ENCODE peak calls at places on chromosomes 4 and X, in seven cellular contexts. One of them, this sample, is unnamed.

GRCh38 chrX:103666202-103667107 is 20.0 kb downstream of the MORF4L2 start:
- DNase-seq in activated CD4-positive, alpha-beta T cell treated with anti-CD3 and anti-CD28 coated beads for 4 hours: no peak
- DNase-seq in lung microvascular endothelial cell: no peak
- DNase-seq in astrocyte of the cerebellum: no peak
- DNase-seq in SJCRH30: no peak
- DNase-seq in NCI-H1105 treated with DMSO at 0.1 percent for 48 hours: no peak
- DNase-seq in NCI-H1694: no peak
- DNase-seq in this sample: no peak

GRCh38 chr4:67765401-67765800 is 11.2 kb upstream of the GNRHR start:
- DNase-seq in lung microvascular endothelial cell: no peak
- DNase-seq in astrocyte of the cerebellum: no peak
- DNase-seq in activated CD4-positive, alpha-beta T cell treated with anti-CD3 and anti-CD28 coated beads for 4 hours: no peak
- DNase-seq in SJCRH30: no peak
- DNase-seq in NCI-H1105 treated with DMSO at 0.1 percent for 48 hours: no peak
- DNase-seq in NCI-H1694: no peak
- DNase-seq in this sample: no peak

GRCh38 chr4:186248643-186249042 is 17.3 kb upstream of the F11 start:
- DNase-seq in lung microvascular endothelial cell: no peak
- DNase-seq in astrocyte of the cerebellum: no peak
- DNase-seq in NCI-H1694: no peak
- DNase-seq in NCI-H1105 treated with DMSO at 0.1 percent for 48 hours: no peak
- DNase-seq in activated CD4-positive, alpha-beta T cell treated with anti-CD3 and anti-CD28 coated beads for 4 hours: no peak
- DNase-seq in SJCRH30: no peak
- DNase-seq in this sample: no peak

GRCh38 chr4:25379591-25379990 is 2.5 kb downstream of the ANAPC4 start:
- DNase-seq in astrocyte of the cerebellum: no peak
- DNase-seq in SJCRH30: no peak
- DNase-seq in NCI-H1105 treated with DMSO at 0.1 percent for 48 hours: no peak
- DNase-seq in activated CD4-positive, alpha-beta T cell treated with anti-CD3 and anti-CD28 coated beads for 4 hours: no peak
- DNase-seq in lung microvascular endothelial cell: no peak
- DNase-seq in NCI-H1694: no peak
- DNase-seq in this sample: no peak

GRCh38 chrX:121307441-121307840 is 260.0 kb downstream of the GLUD2 start:
- DNase-seq in lung microvascular endothelial cell: no peak
- DNase-seq in astrocyte of the cerebellum: no peak
- DNase-seq in activated CD4-positive, alpha-beta T cell treated with anti-CD3 and anti-CD28 coated beads for 4 hours: no peak
- DNase-seq in SJCRH30: no peak
- DNase-seq in NCI-H1105 treated with DMSO at 0.1 percent for 48 hours: no peak
- DNase-seq in NCI-H1694: no peak
- DNase-seq in this sample: no peak

GRCh38 chr4:76977731-76978350 is 28.3 kb downstream of the SEPTIN11 start:
- DNase-seq in astrocyte of the cerebellum: peak
- DNase-seq in NCI-H1105 treated with DMSO at 0.1 percent for 48 hours: no peak
- DNase-seq in activated CD4-positive, alpha-beta T cell treated with anti-CD3 and anti-CD28 coated beads for 4 hours: no peak
- DNase-seq in SJCRH30: no peak
- DNase-seq in lung microvascular endothelial cell: peak
- DNase-seq in NCI-H1694: no peak
- DNase-seq in this sample: no peak

GRCh38 chrX:38172596-38172995 is 48.1 kb downstream of the SRPX start:
- DNase-seq in astrocyte of the cerebellum: no peak
- DNase-seq in SJCRH30: no peak
- DNase-seq in NCI-H1105 treated with DMSO at 0.1 percent for 48 hours: no peak
- DNase-seq in activated CD4-positive, alpha-beta T cell treated with anti-CD3 and anti-CD28 coated beads for 4 hours: no peak
- DNase-seq in NCI-H1694: no peak
- DNase-seq in lung microvascular endothelial cell: no peak
- DNase-seq in this sample: no peak

GRCh38 chrX:131845771-131846170 is 177.3 kb upstream of the STK26 start:
- DNase-seq in NCI-H1694: no peak
- DNase-seq in NCI-H1105 treated with DMSO at 0.1 percent for 48 hours: no peak
- DNase-seq in activated CD4-positive, alpha-beta T cell treated with anti-CD3 and anti-CD28 coated beads for 4 hours: no peak
- DNase-seq in SJCRH30: no peak
- DNase-seq in astrocyte of the cerebellum: no peak
- DNase-seq in lung microvascular endothelial cell: no peak
- DNase-seq in this sample: no peak

GRCh38 chrX:151801980-151802379 is 67.4 kb downstream of the CNGA2 start:
- DNase-seq in activated CD4-positive, alpha-beta T cell treated with anti-CD3 and anti-CD28 coated beads for 4 hours: no peak
- DNase-seq in NCI-H1105 treated with DMSO at 0.1 percent for 48 hours: no peak
- DNase-seq in SJCRH30: no peak
- DNase-seq in astrocyte of the cerebellum: no peak
- DNase-seq in lung microvascular endothelial cell: peak
- DNase-seq in NCI-H1694: no peak
- DNase-seq in this sample: no peak

This sample was measured in NCI-H1092.